ENCODE peak calls at places on chromosomes 1 and 21, in seven cellular contexts. One of them, this sample, is unnamed. For H3K9me3, the result is how much of the 10 kb centered on the place peaks cover.

GRCh38 chr21:46205766-46206162 is 21.5 kb upstream of the SPATC1L start:
- DNase-seq in transverse colon: peak
- DNase-seq in Peyer's patch: no peak
- DNase-seq in ovary: peak
- DNase-seq in cardiac muscle cell: no peak
- DNase-seq in right lobe of liver: peak
- DNase-seq in stomach: no peak
- DNase-seq in this sample: no peak

GRCh38 chr1:40432644-40433385 is 17.5 kb upstream of the ZFP69B start:
- DNase-seq in transverse colon: no peak
- DNase-seq in Peyer's patch: no peak
- DNase-seq in ovary: no peak
- DNase-seq in cardiac muscle cell: peak
- DNase-seq in right lobe of liver: no peak
- DNase-seq in stomach: no peak
- DNase-seq in this sample: no peak

GRCh38 chr1:163166886-163167555 is 35.7 kb downstream of the RGS5 start:
- DNase-seq in transverse colon: no peak
- DNase-seq in Peyer's patch: no peak
- DNase-seq in ovary: no peak
- DNase-seq in cardiac muscle cell: no peak
- DNase-seq in right lobe of liver: no peak
- DNase-seq in stomach: no peak
- DNase-seq in this sample: no peak

GRCh38 chr1:228870041-228870713 is 134.9 kb downstream of the RHOU start:
- DNase-seq in transverse colon: no peak
- DNase-seq in Peyer's patch: no peak
- DNase-seq in ovary: no peak
- DNase-seq in cardiac muscle cell: no peak
- DNase-seq in right lobe of liver: no peak
- DNase-seq in stomach: no peak
- DNase-seq in this sample: no peak

GRCh38 chr1:214808845-214809460 is 206.0 kb downstream of the CENPF start:
- DNase-seq in transverse colon: no peak
- DNase-seq in Peyer's patch: no peak
- DNase-seq in ovary: no peak
- DNase-seq in cardiac muscle cell: peak
- DNase-seq in right lobe of liver: no peak
- DNase-seq in stomach: no peak
- DNase-seq in this sample: no peak

GRCh38 chr1:116806245-116806644 is 52.0 kb downstream of the CD2 start:
- DNase-seq in transverse colon: no peak
- DNase-seq in Peyer's patch: no peak
- DNase-seq in ovary: no peak
- DNase-seq in cardiac muscle cell: no peak
- DNase-seq in right lobe of liver: no peak
- DNase-seq in stomach: no peak
- DNase-seq in this sample: peak

GRCh38 chr1:150869683-150870082 is 6.7 kb downstream of the ARNT start:
- DNase-seq in transverse colon: no peak
- DNase-seq in Peyer's patch: no peak
- DNase-seq in ovary: no peak
- DNase-seq in cardiac muscle cell: no peak
- DNase-seq in right lobe of liver: no peak
- DNase-seq in stomach: no peak
- DNase-seq in this sample: no peak

GRCh38 chr1:157163273-157164127 is 25.3 kb upstream of the ETV3 start:
- DNase-seq in transverse colon: peak
- DNase-seq in Peyer's patch: peak
- DNase-seq in ovary: peak
- DNase-seq in cardiac muscle cell: peak
- DNase-seq in right lobe of liver: peak
- DNase-seq in stomach: peak
- DNase-seq in this sample: peak

GRCh38 chr1:227782226-227782625 is 33.2 kb upstream of the PRSS38 start:
- DNase-seq in transverse colon: no peak
- DNase-seq in Peyer's patch: peak
- DNase-seq in ovary: no peak
- DNase-seq in cardiac muscle cell: no peak
- DNase-seq in right lobe of liver: peak
- DNase-seq in stomach: peak
- DNase-seq in this sample: no peak

GRCh38 chr1:180239145-180240096 is 9.4 kb downstream of the LHX4 start:
- DNase-seq in transverse colon: no peak
- DNase-seq in Peyer's patch: peak
- DNase-seq in ovary: no peak
- DNase-seq in cardiac muscle cell: no peak
- DNase-seq in right lobe of liver: no peak
- DNase-seq in stomach: no peak
- DNase-seq in this sample: no peak
- H3K9me3 ChIP-seq in transverse colon: under half
- H3K9me3 ChIP-seq in Peyer's patch: under half
- H3K9me3 ChIP-seq in ovary: under half
- H3K9me3 ChIP-seq in cardiac muscle cell: under half
- H3K9me3 ChIP-seq in right lobe of liver: under half
- H3K9me3 ChIP-seq in stomach: under half
- H3K9me3 ChIP-seq in this sample: under half

GRCh38 chr1:50980505-50980904 is 10.5 kb downstream of the CDKN2C start:
- DNase-seq in transverse colon: no peak
- DNase-seq in Peyer's patch: no peak
- DNase-seq in ovary: no peak
- DNase-seq in cardiac muscle cell: no peak
- DNase-seq in right lobe of liver: no peak
- DNase-seq in stomach: no peak
- DNase-seq in this sample: no peak
- H3K4me3 ChIP-seq in transverse colon: no peak
- H3K4me3 ChIP-seq in Peyer's patch: no peak
- H3K4me3 ChIP-seq in ovary: no peak
- H3K4me3 ChIP-seq in cardiac muscle cell: no peak
- H3K4me3 ChIP-seq in right lobe of liver: no peak
- H3K4me3 ChIP-seq in stomach: no peak
- H3K4me3 ChIP-seq in this sample: no peak

GRCh38 chr1:49187054-49187453 is 410.4 kb upstream of the BEND5 start:
- DNase-seq in transverse colon: no peak
- DNase-seq in Peyer's patch: no peak
- DNase-seq in ovary: no peak
- DNase-seq in cardiac muscle cell: no peak
- DNase-seq in right lobe of liver: no peak
- DNase-seq in stomach: no peak
- DNase-seq in this sample: no peak

GRCh38 chr1:49185455-49185980 is 408.8 kb upstream of the BEND5 start:
- DNase-seq in transverse colon: no peak
- DNase-seq in Peyer's patch: no peak
- DNase-seq in ovary: no peak
- DNase-seq in cardiac muscle cell: no peak
- DNase-seq in right lobe of liver: no peak
- DNase-seq in stomach: no peak
- DNase-seq in this sample: no peak

DNA sequence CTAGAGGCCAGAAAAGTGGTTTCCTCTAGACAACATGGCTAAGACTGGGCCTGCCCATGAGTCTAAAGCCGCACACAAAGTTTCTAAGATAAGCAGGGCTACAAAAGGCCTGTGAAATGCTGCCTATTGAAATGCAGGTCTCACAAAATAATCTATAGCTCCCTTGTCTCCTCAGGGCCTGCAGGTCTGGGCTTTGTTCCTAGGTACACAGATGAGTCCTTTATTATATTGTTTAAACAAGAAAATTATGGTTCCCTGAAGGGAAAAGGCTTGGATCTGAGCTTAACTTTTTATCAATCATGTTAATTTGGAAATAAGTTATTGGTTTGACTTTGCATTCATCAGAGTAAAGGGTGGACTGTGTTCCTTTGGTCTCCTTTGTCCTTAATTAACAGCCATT is 413.4 kb upstream of the BEND5 start:
- DNase-seq in transverse colon: no peak
- DNase-seq in Peyer's patch: no peak
- DNase-seq in ovary: no peak
- DNase-seq in cardiac muscle cell: no peak
- DNase-seq in right lobe of liver: no peak
- DNase-seq in stomach: no peak
- DNase-seq in this sample: no peak
- H3K9me3 ChIP-seq in transverse colon: under half
- H3K9me3 ChIP-seq in Peyer's patch: under half
- H3K9me3 ChIP-seq in ovary: under half
- H3K9me3 ChIP-seq in cardiac muscle cell: under half
- H3K9me3 ChIP-seq in right lobe of liver: under half
- H3K9me3 ChIP-seq in stomach: under half
- H3K9me3 ChIP-seq in this sample: under half

DNA sequence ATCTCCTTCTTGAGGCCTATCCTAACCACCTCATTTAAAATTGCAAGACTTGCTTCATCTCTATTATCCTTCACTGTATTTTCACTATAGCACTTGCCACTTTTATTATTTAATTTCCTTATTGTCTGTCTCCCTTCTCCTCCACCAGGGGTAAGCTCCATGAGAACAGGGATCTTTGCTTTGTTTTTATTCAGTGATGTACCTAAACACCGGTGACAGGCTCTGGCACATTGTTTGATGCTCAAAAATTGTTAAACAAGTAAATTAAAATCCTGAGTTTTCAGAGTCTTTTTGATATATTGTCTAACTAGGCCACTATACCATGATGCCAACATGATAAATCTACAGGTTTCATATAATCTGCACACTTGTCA is 17.2 kb upstream of the SPEN start:
- DNase-seq in transverse colon: no peak
- DNase-seq in Peyer's patch: no peak
- DNase-seq in ovary: no peak
- DNase-seq in cardiac muscle cell: no peak
- DNase-seq in right lobe of liver: no peak
- DNase-seq in stomach: no peak
- DNase-seq in this sample: no peak
- H3K4me3 ChIP-seq in transverse colon: no peak
- H3K4me3 ChIP-seq in Peyer's patch: no peak
- H3K4me3 ChIP-seq in ovary: no peak
- H3K4me3 ChIP-seq in cardiac muscle cell: no peak
- H3K4me3 ChIP-seq in right lobe of liver: no peak
- H3K4me3 ChIP-seq in stomach: no peak
- H3K4me3 ChIP-seq in this sample: no peak

DNA sequence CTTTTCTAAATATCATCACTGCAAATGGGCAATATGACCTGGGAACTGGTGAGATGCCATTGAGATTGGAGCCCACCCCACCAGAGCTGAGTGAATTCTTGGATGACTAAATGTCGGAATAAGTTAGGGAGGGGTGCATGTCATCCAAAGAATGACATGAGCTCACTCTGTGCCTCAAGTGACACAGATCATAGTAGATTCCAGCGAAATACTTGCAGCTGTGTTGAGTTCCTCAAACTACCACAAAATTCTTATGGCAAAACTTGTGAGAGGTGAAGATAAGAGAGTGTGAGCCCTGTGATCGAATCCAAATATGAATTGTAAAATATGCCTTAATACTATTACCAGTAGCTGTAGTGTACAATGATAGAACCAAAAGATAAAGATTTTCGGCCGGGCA is 2.3 kb upstream of the TCP10L start:
- DNase-seq in transverse colon: no peak
- DNase-seq in Peyer's patch: no peak
- DNase-seq in ovary: no peak
- DNase-seq in cardiac muscle cell: no peak
- DNase-seq in right lobe of liver: no peak
- DNase-seq in stomach: no peak
- DNase-seq in this sample: no peak
- H3K9me3 ChIP-seq in transverse colon: under half
- H3K9me3 ChIP-seq in Peyer's patch: under half
- H3K9me3 ChIP-seq in ovary: under half
- H3K9me3 ChIP-seq in cardiac muscle cell: under half
- H3K9me3 ChIP-seq in right lobe of liver: under half
- H3K9me3 ChIP-seq in stomach: under half
- H3K9me3 ChIP-seq in this sample: under half

DNA sequence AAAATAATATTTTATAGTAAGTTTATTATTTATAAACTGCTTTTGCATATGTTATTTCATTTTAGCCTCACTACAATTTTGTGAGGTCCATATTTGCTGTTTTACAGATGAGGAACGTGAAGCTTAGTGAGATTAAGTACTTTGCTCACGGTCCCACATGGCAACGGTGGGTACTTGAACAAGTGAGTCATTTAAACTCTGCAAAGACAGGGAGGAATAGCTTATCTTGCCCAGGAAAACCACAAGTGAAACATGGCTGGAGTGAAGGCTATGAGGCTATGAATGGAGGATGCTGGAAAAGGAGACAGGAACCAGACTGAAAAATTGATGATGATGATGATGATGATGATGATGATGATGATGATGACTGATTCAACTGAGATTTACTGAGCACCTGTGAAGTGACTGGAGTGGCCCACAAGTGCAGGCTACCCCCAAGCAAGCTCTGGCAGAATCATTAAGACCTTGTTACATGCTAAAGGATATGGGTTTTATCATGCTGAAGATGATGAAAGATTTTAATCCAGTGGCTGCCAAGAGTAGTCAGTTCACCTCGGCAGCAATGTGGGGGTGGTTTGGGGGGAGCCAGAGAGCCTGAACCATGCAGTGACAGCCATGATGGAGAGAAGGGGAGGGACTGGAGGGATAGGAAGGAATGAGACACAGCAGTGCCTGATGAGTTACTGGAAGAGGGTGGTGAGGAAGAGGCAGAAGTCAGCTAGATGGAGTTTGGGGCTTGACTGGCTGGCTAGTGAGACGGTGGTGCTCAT is 1.4 kb upstream of the ABCA4 start:
- DNase-seq in transverse colon: no peak
- DNase-seq in Peyer's patch: no peak
- DNase-seq in ovary: no peak
- DNase-seq in cardiac muscle cell: peak
- DNase-seq in right lobe of liver: no peak
- DNase-seq in stomach: no peak
- DNase-seq in this sample: no peak
- H3K4me3 ChIP-seq in transverse colon: no peak
- H3K4me3 ChIP-seq in Peyer's patch: no peak
- H3K4me3 ChIP-seq in ovary: no peak
- H3K4me3 ChIP-seq in cardiac muscle cell: no peak
- H3K4me3 ChIP-seq in right lobe of liver: no peak
- H3K4me3 ChIP-seq in stomach: no peak
- H3K4me3 ChIP-seq in this sample: no peak

DNA sequence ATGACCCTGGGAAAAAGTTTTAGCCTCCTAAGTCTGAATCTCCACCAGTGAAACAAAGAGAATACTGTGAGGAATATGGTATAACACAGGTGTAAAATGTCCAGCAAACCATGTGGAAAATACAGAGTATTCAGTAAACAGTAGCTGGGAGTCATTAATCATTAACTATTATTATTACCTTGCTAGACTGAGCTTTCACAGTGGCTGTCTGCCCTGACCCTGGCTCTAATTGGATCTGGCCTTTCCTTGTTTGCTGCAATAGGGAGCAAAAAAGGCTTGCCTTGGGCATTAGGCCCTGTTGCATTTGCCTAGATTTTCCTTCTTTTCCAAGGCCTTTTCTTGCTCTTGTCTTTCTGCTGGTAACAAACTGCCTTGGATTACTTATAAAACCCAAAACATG is 179.1 kb upstream of the BEND5 start:
- DNase-seq in transverse colon: no peak
- DNase-seq in Peyer's patch: no peak
- DNase-seq in ovary: no peak
- DNase-seq in cardiac muscle cell: no peak
- DNase-seq in right lobe of liver: no peak
- DNase-seq in stomach: no peak
- DNase-seq in this sample: no peak
- H3K9me3 ChIP-seq in transverse colon: under half
- H3K9me3 ChIP-seq in Peyer's patch: under half
- H3K9me3 ChIP-seq in ovary: under half
- H3K9me3 ChIP-seq in cardiac muscle cell: under half
- H3K9me3 ChIP-seq in right lobe of liver: under half
- H3K9me3 ChIP-seq in stomach: under half
- H3K9me3 ChIP-seq in this sample: under half